ENCODE peak calls at places on chromosomes 13 and 19, in six cellular contexts. J is adrenal gland; H is activated CD8-positive, alpha-beta memory T cell treated with anti-CD3 and anti-CD28 coated beads for 48 hours; O is NCI-H1694 treated with DMSO at 0.1 percent for 48 hours; W is endothelial cell; X is stimulated activated CD4-positive, alpha-beta T cell treated with anti-CD3 and anti-CD28 coated beads, Interleukin-12 subunit alpha, Interleukin-12 subunit beta, amount 100 ng/mL, for 48 hours. T is an unnamed sample.

GRCh38 chr19:38869836-38870607 is 8.1 kb downstream of the RINL start:
- DNase-seq in J (peak; percentile 89), O (no peak), H (peak; percentile 84), W (peak; percentile 68), X (peak; percentile 88), T (no peak)

GRCh38 chr13:100493418-100493817 is 95.2 kb downstream of the GGACT start:
- DNase-seq in W (no peak), J (no peak), O (no peak), H (no peak), X (no peak), T (no peak)

GRCh38 chr13:40402931-40403412 is 263.5 kb downstream of the FOXO1 start:
- DNase-seq in X (no peak), W (no peak), O (no peak), J (peak; percentile 36), H (no peak), T (no peak)

GRCh38 chr13:26919311-26919710 is 158.7 kb upstream of the GPR12 start:
- DNase-seq in J (peak; percentile 73), W (no peak), X (no peak), H (no peak), O (no peak), T (no peak)

GRCh38 chr19:3852614-3853254 is 16.1 kb downstream of the ZFR2 start:
- DNase-seq in W (no peak), H (no peak), J (no peak), X (no peak), O (peak; percentile 19), T (peak; percentile 79)

GRCh38 chr19:49255674-49256073 is 69.3 kb downstream of the SLC6A16 start:
- DNase-seq in X (no peak), W (no peak), J (no peak), H (no peak), O (no peak), T (no peak)

GRCh38 chr19:35404879-35405622 is 34.2 kb downstream of the GPR42 start:
- DNase-seq in H (peak; percentile 33), W (no peak), X (peak; percentile 73), J (peak; percentile 52), O (no peak), T (no peak)

GRCh38 chr19:1514295-1514661 is 1.5 kb upstream of the ADAMTSL5 start:
- DNase-seq in H (no peak), X (no peak), W (no peak), O (no peak), J (no peak), T (no peak)

GRCh38 chr13:68439821-68440220 is 1209.7 kb upstream of the PCDH9 start:
- DNase-seq in H (no peak), O (no peak), J (no peak), X (no peak), W (no peak), T (no peak)

GRCh38 chr19:33409906-33410685 is 36.6 kb downstream of the CEBPG start:
- DNase-seq in J (no peak), O (no peak), W (no peak), H (no peak), X (no peak), T (no peak)

GRCh38 chr19:47609885-47610545 is 1.1 kb downstream of the BICRA start:
- DNase-seq in O (peak; percentile 8), W (peak; percentile 56), X (peak; percentile 15), J (peak; percentile 58), H (peak; percentile 5), T (no peak)

GRCh38 chr13:99057310-99057975 is 79.6 kb upstream of the DOCK9 start:
- DNase-seq in W (no peak), O (no peak), X (no peak), J (peak; percentile 44), H (no peak), T (no peak)

GRCh38 chr13:35978607-35979316 is 152.4 kb downstream of the DCLK1 start:
- DNase-seq in H (no peak), J (peak; percentile 60), W (peak; percentile 58), X (no peak), O (peak; percentile 44), T (peak; percentile 29)

GRCh38 chr19:30587869-30588268 is 215.7 kb downstream of the ZNF536 start:
- DNase-seq in X (no peak), J (no peak), O (no peak), W (no peak), H (no peak), T (no peak)

GRCh38 chr13:108985166-108985565 is 355.8 kb downstream of the MYO16 start:
- DNase-seq in W (no peak), O (no peak), X (no peak), H (no peak), J (no peak), T (no peak)

GRCh38 chr13:74562381-74562780 is 428.2 kb upstream of the KLF12 start:
- DNase-seq in H (no peak), X (no peak), W (no peak), O (no peak), J (no peak), T (no peak)

GRCh38 chr13:87671031-87671823 is at the start of gene SLITRK5:
- DNase-seq in O (peak; percentile 66), W (peak; percentile 89), H (peak; percentile 56), J (peak; percentile 69), X (peak; percentile 53), T (no peak)

GRCh38 chr13:75326173-75327131 is 155.5 kb downstream of the TBC1D4 start:
- DNase-seq in W (peak; percentile 20), X (peak; percentile 45), O (no peak), J (no peak), H (peak; percentile 26), T (no peak)

GRCh38 chr19:7928741-7929701 is 3.1 kb upstream of the CTXN1 start:
- DNase-seq in H (peak; percentile 56), W (peak; percentile 79), X (peak; percentile 52), O (peak; percentile 14), J (peak; percentile 81), T (no peak)

GRCh38 chr19:4870025-4870700 is 2.7 kb upstream of the PLIN3 start:
- DNase-seq in H (no peak), W (no peak), J (peak; percentile 88), X (peak; percentile 11), O (no peak), T (peak; percentile 95)

GRCh38 chr13:51785592-51786424 is 18.2 kb downstream of the DHRS12 start:
- DNase-seq in X (no peak), H (no peak), W (no peak), O (peak; percentile 91), J (no peak), T (no peak)

GRCh38 chr19:4058696-4059492 is 7.8 kb downstream of the ZBTB7A start:
- DNase-seq in O (no peak), J (no peak), X (no peak), H (no peak), W (no peak), T (no peak)

GRCh38 chr13:105343134-105343806 is 1192.2 kb downstream of the EFNB2 start:
- DNase-seq in W (no peak), J (no peak), H (no peak), O (no peak), X (no peak), T (no peak)

GRCh38 chr19:491146-491741 is 5.0 kb upstream of the MADCAM1 start:
- DNase-seq in H (no peak), O (no peak), J (peak; percentile 58), W (no peak), X (no peak), T (no peak)

GRCh38 chr13:33633701-33634525 is 184.0 kb upstream of the RFC3 start:
- DNase-seq in X (no peak), O (no peak), J (no peak), H (no peak), W (no peak), T (no peak)

GRCh38 chr13:46570273-46570672 is 17.3 kb downstream of the LRCH1 start:
- DNase-seq in W (no peak), O (no peak), X (no peak), J (no peak), H (no peak), T (no peak)

GRCh38 chr13:96052655-96053002 is 572 bp downstream of the UGGT2 start:
- DNase-seq in H (no peak), X (no peak), O (peak; percentile 26), J (no peak), W (peak; percentile 37), T (peak; percentile 37)

GRCh38 chr19:42306646-42307045 is 4.2 kb upstream of the PAFAH1B3 start:
- DNase-seq in J (no peak), W (no peak), H (no peak), O (no peak), X (no peak), T (no peak)

GRCh38 chr13:34361528-34361927 is 543.6 kb downstream of the RFC3 start:
- DNase-seq in W (no peak), O (no peak), H (no peak), J (no peak), X (no peak), T (no peak)

GRCh38 chr13:80824231-80824630 is 483.3 kb upstream of the SPRY2 start:
- DNase-seq in X (no peak), W (no peak), J (no peak), H (no peak), O (no peak), T (no peak)

GRCh38 chr19:41174297-41174928 is 18.6 kb upstream of the CYP2S1 start:
- DNase-seq in O (no peak), J (no peak), H (no peak), X (no peak), W (no peak), T (no peak)

GRCh38 chr19:6023085-6023682 is 45.2 kb upstream of the RANBP3 start:
- DNase-seq in W (no peak), H (no peak), O (no peak), X (no peak), J (no peak), T (no peak)

GRCh38 chr19:39963860-39964259 is 7.1 kb upstream of the PSMC4 start:
- DNase-seq in J (no peak), X (no peak), O (no peak), H (no peak), W (no peak), T (no peak)

GRCh38 chr13:97127842-97128241 is 94.3 kb upstream of the MBNL2 start:
- DNase-seq in W (no peak), J (no peak), X (no peak), O (no peak), H (no peak), T (no peak)

GRCh38 chr19:17779281-17779930 is 15.5 kb upstream of the B3GNT3 start:
- DNase-seq in H (no peak), W (no peak), O (no peak), X (no peak), J (no peak), T (peak; percentile 93)

GRCh38 chr13:49499889-49500660 is 4.3 kb downstream of the PHF11 start:
- DNase-seq in J (no peak), H (no peak), X (no peak), W (no peak), O (no peak), T (no peak)

GRCh38 chr13:97353927-97354326 is 80.0 kb upstream of the RAP2A start:
- DNase-seq in W (no peak), H (no peak), J (no peak), X (no peak), O (no peak), T (no peak)